ENCODE peak calls at places on chromosomes 7 and 10, in seven cellular contexts. X is HFFc6, G is NB4, T is AG09319, L is cardiac muscle cell, Z is A549, S is tibial nerve. J is an unnamed sample.

GRCh38 chr7:158271646-158272045 is 316.0 kb downstream of the PTPRN2 start:
- DNase-seq in T (no peak), X (no peak), S (no peak), Z (no peak), G (no peak), L (no peak), J (no peak)

GRCh38 chr10:1202343-1202742 is 146.2 kb downstream of the WDR37 start:
- DNase-seq in T (no peak), L (no peak), X (no peak), S (no peak), G (peak), Z (no peak), J (no peak)

GRCh38 chr10:26931223-26931622 is 70.5 kb upstream of the ABI1 start:
- DNase-seq in G (no peak), S (no peak), L (peak), Z (no peak), X (no peak), T (no peak), J (peak)

GRCh38 chr7:93883078-93883916 is 7.3 kb downstream of the TFPI2 start:
- DNase-seq in Z (no peak), S (no peak), G (no peak), L (no peak), T (no peak), X (no peak), J (no peak)

GRCh38 chr10:8431511-8431910 is 377.0 kb downstream of the GATA3 start:
- DNase-seq in Z (no peak), G (no peak), L (no peak), S (no peak), X (no peak), T (no peak), J (no peak)

GRCh38 chr10:22980822-22981221 is 53.0 kb downstream of the ARMC3 start:
- DNase-seq in S (no peak), X (no peak), T (no peak), L (no peak), G (no peak), Z (no peak), J (no peak)

GRCh38 chr10:57338823-57339558 is 928.7 kb downstream of the IPMK start:
- DNase-seq in G (peak), L (peak), T (no peak), S (no peak), X (peak), Z (peak), J (peak)

GRCh38 chr10:65611592-65611991 is 1314.2 kb upstream of the LRRTM3 start:
- DNase-seq in T (no peak), G (no peak), L (no peak), Z (no peak), X (no peak), S (no peak), J (no peak)

GRCh38 chr7:4361774-4362173 is 320.3 kb upstream of the FOXK1 start:
- DNase-seq in S (no peak), Z (peak), T (no peak), G (no peak), X (no peak), L (no peak), J (no peak)

GRCh38 chr10:80541144-80541750 is 3.5 kb downstream of the SH2D4B start:
- DNase-seq in X (no peak), Z (no peak), G (peak), T (no peak), S (no peak), L (no peak), J (no peak)

GRCh38 chr7:23347682-23348180 is 48.6 kb downstream of the MALSU1 start:
- DNase-seq in X (peak), Z (peak), G (peak), T (peak), S (no peak), L (no peak), J (peak)

GRCh38 chr7:29207469-29207868 is 12.9 kb downstream of the CHN2 start:
- DNase-seq in G (peak), T (no peak), X (no peak), L (no peak), S (no peak), Z (no peak), J (no peak)

GRCh38 chr10:67612577-67613537 is 83.1 kb downstream of the CTNNA3 start:
- DNase-seq in S (no peak), L (no peak), X (peak), T (no peak), Z (no peak), G (peak), J (peak)

GRCh38 chr7:157986051-157986450 is 601.6 kb downstream of the PTPRN2 start:
- DNase-seq in T (no peak), G (no peak), S (no peak), X (no peak), Z (no peak), L (no peak), J (no peak)

GRCh38 chr10:127928021-127928806 is 21.3 kb downstream of the PTPRE start:
- DNase-seq in X (no peak), L (no peak), S (no peak), G (no peak), T (no peak), Z (no peak), J (no peak)

GRCh38 chr7:100568936-100569844 is 4.5 kb downstream of the SAP25 start:
- DNase-seq in L (peak), G (peak), Z (peak), X (no peak), T (no peak), S (peak), J (peak)

GRCh38 chr10:19788075-19788686 is 28.1 kb upstream of the PLXDC2 start:
- DNase-seq in T (peak), X (peak), S (no peak), G (peak), Z (peak), L (peak), J (peak)

GRCh38 chr7:66837007-66837406 is 84.0 kb upstream of the TMEM248 start:
- DNase-seq in Z (peak), G (peak), L (no peak), T (no peak), X (no peak), S (no peak), J (no peak)

GRCh38 chr10:119505131-119505551 is 37.4 kb downstream of the RGS10 start:
- DNase-seq in G (no peak), S (no peak), L (no peak), X (no peak), Z (no peak), T (no peak), J (no peak)

GRCh38 chr7:95811846-95812445 is 39.6 kb downstream of the DYNC1I1 start:
- DNase-seq in G (no peak), X (no peak), T (peak), Z (no peak), S (no peak), L (no peak), J (no peak)

GRCh38 chr7:151426486-151426905 is 13.4 kb downstream of the CRYGN start:
- DNase-seq in G (no peak), Z (peak), L (no peak), T (peak), S (peak), X (peak), J (no peak)

GRCh38 chr7:5452937-5453540 is 29.4 kb upstream of the TNRC18 start:
- DNase-seq in T (peak), G (peak), S (no peak), Z (peak), L (no peak), X (peak), J (no peak)

GRCh38 chr7:1364068-1364905 is 95.0 kb downstream of the MICALL2 start:
- DNase-seq in G (no peak), T (no peak), L (no peak), S (no peak), Z (no peak), X (no peak), J (no peak)

GRCh38 chr10:24307696-24308476 is 98.9 kb downstream of the KIAA1217 start:
- DNase-seq in X (no peak), T (no peak), S (no peak), L (no peak), Z (no peak), G (no peak), J (no peak)

GRCh38 chr10:62690703-62691102 is 113.8 kb upstream of the ADO start:
- DNase-seq in Z (peak), S (no peak), L (no peak), T (no peak), G (peak), X (no peak), J (no peak)

GRCh38 chr10:97713351-97713827 is at the start of gene MARVELD1:
- DNase-seq in T (peak), X (peak), G (peak), S (peak), Z (peak), L (peak), J (peak)

GRCh38 chr10:9869185-9869584 is 1148.5 kb upstream of the CELF2 start:
- DNase-seq in L (no peak), S (no peak), T (no peak), Z (no peak), X (no peak), G (peak), J (no peak)

GRCh38 chr10:86086418-86086817 is 280.2 kb downstream of the GRID1 start:
- DNase-seq in G (no peak), X (no peak), L (no peak), S (no peak), T (no peak), Z (no peak), J (no peak)

GRCh38 chr10:119219747-119220320 is 12.5 kb downstream of the GRK5 start:
- DNase-seq in G (no peak), X (no peak), Z (no peak), T (peak), L (no peak), S (no peak), J (no peak)

GRCh38 chr10:121368347-121369025 is 229.8 kb downstream of the FGFR2 start:
- DNase-seq in X (no peak), Z (no peak), S (no peak), L (no peak), T (no peak), G (no peak), J (no peak)

GRCh38 chr10:36281871-36282331 is 639.8 kb upstream of the FZD8 start:
- DNase-seq in L (peak), S (no peak), X (no peak), T (no peak), Z (peak), G (no peak), J (no peak)

GRCh38 chr10:126663328-126663727 is 7.2 kb downstream of the C10orf90 start:
- DNase-seq in X (no peak), T (peak), S (peak), Z (no peak), L (no peak), G (peak), J (no peak)

GRCh38 chr7:38629621-38630020 is 1.6 kb downstream of the AMPH start:
- DNase-seq in X (no peak), S (no peak), G (no peak), T (no peak), Z (no peak), L (no peak), J (no peak)

GRCh38 chr7:28986723-28987122 is 28.6 kb upstream of the TRIL start:
- DNase-seq in T (peak), Z (no peak), L (no peak), X (peak), S (no peak), G (peak), J (no peak)

GRCh38 chr7:92835851-92836488 is 403 bp downstream of the CDK6 start:
- DNase-seq in G (peak), S (no peak), T (no peak), Z (peak), X (peak), L (no peak), J (peak)

GRCh38 chr10:62640386-62640785 is 164.1 kb upstream of the ADO start:
- DNase-seq in G (no peak), X (no peak), T (no peak), L (no peak), Z (no peak), S (no peak), J (no peak)

GRCh38 chr7:82778021-82778420 is 334.4 kb upstream of the CACNA2D1 start:
- DNase-seq in S (no peak), T (no peak), X (peak), Z (no peak), G (no peak), L (no peak), J (no peak)

GRCh38 chr10:43060291-43060690 is 16.6 kb upstream of the RET start:
- DNase-seq in T (no peak), G (no peak), Z (no peak), S (no peak), L (no peak), X (no peak), J (no peak)

DNA sequence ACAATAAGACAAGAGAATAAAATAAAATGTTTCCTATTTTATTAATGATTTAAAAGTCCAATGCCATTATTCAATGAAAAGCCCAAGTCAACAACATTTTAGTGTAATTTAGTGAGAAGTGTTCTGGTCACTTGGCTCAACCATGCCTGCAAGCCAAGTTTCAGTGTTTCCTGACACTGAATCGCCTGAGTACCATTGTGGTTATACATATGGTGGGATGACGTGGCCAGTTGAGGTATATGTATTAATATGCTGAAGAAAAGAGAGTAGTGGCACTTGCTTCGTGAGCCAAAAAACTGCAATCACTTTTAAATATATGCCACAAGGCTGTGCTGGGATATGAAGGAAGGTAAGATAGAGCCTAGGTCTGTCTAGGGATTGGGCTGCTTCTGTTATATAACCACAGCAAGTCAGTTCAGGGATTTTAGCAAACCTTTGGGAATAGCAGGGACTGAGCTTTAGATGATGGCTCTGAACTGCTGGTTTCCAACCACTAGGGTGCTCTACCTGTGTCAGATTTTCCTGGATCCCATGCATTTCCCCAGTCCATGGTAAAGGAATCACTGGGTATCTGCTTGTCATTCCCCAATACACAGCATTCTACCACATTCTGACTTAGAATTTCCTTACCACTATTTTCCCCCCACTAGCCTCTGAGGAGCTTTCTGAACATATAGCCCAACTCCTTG is 214.0 kb upstream of the PRPS1L1 start:
- DNase-seq in S (no peak), Z (no peak), G (no peak), L (no peak), T (no peak), X (no peak), J (no peak)
- TF ChIP-seq CTCF in S (no peak), Z (no peak), G (peak), L (no peak), T (no peak), X (peak), J (no peak)

GRCh38 chr10:71784679-71785272 is 11.5 kb upstream of the VSIR start:
- DNase-seq in L (no peak), T (no peak), X (no peak), Z (no peak), G (no peak), S (no peak), J (no peak)

GRCh38 chr10:71780722-71781121 is 7.4 kb upstream of the VSIR start:
- DNase-seq in L (no peak), G (no peak), X (no peak), T (no peak), Z (no peak), S (no peak), J (no peak)

GRCh38 chr10:71783917-71784678 is 10.8 kb upstream of the VSIR start:
- DNase-seq in X (no peak), L (no peak), G (no peak), T (no peak), Z (no peak), S (no peak), J (no peak)

GRCh38 chr10:71782221-71782916 is 9.0 kb upstream of the VSIR start:
- DNase-seq in X (no peak), L (no peak), S (no peak), T (no peak), Z (no peak), G (no peak), J (no peak)

DNA sequence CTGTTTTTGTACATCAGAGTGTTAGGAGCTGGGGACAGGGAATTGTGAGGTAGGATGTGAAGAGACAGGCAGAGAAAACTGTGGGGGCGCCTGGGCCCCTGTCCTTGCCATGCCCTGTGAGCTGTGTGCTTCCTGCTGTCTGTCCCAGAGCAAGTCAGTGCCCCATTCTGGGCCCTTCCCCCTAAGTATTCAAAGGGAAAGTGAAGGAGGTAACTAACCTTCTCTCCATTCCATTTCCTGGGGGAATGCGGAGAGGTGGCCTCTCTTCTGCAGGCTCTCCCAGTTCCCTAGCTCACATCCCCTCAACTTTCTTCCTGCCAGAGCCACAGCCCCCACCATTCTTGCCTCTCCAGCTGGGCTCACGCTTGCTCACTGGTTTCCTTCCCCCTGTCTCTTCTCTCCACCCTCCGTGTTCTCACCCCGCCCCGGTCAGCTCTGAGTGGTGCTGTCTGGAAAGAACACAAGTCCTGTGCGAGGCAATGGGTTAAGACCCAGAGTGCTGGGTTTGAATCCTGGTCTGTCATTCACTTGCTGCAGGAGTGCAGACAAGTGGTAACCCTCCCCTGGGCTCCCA is 9.7 kb upstream of the VSIR start:
- DNase-seq in L (no peak), G (no peak), X (no peak), Z (no peak), T (no peak), S (no peak), J (no peak)
- TF ChIP-seq CTCF in L (no peak), G (no peak), X (no peak), Z (no peak), T (no peak), S (no peak), J (no peak)

GRCh38 chr10:34824870-34825269 is 9.8 kb upstream of the PARD3 start:
- DNase-seq in L (no peak), Z (peak), S (no peak), X (no peak), G (peak), T (no peak), J (no peak)
- TF ChIP-seq CTCF in L (peak), Z (peak), S (no peak), X (peak), G (no peak), T (peak), J (peak)

GRCh38 chr10:75187961-75188426 is 22.6 kb upstream of the VDAC2 start:
- DNase-seq in X (peak), Z (peak), L (peak), S (no peak), T (no peak), G (peak), J (peak)
- TF ChIP-seq CTCF in X (peak), Z (peak), L (peak), S (peak), T (peak), G (peak), J (peak)

DNA sequence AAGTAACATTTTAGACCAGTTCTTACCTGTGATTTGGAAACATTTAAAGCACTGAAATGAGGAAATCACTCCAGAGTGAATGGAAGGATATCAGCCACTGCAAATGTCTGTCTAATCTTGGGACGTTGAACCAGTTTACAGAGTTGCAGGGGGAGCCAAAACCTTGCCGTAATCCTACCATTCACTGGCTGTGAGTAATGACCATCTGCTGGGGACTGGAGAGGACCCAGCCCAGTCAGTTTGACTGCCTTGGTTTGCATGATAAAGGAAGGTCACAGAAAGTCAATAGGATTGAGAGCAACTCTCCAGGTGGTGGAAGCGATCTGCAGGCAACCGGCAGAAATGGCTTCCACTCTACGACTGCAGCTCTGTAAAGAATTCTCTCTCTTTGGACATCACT is 167.2 kb downstream of the AKR1D1 start:
- DNase-seq in S (no peak), T (no peak), G (peak), Z (peak), L (peak), X (no peak), J (no peak)
- TF ChIP-seq CTCF in S (no peak), T (no peak), G (no peak), Z (no peak), L (no peak), X (no peak), J (no peak)

DNA sequence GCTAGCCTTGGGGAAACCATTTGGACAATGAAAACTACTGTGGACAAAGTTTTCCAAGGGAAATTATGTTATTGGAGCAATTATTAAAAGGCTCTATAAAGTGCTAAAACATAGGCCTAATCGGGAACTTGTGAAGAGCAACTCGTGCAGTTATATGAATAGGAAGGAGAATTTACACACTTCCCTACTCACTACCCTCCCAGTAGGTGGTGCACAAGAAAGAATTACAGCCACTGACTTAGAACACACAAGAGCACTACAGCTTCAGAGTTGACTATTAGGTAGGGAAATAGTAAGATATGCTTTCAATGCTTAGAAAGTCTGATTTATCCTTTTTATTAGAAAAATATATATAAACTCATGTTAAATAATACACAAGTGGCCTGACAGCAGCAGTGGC is 47.2 kb downstream of the GSAP start:
- DNase-seq in T (no peak), X (no peak), Z (peak), S (no peak), G (peak), L (peak), J (no peak)
- TF ChIP-seq CTCF in T (no peak), X (peak), Z (no peak), S (no peak), G (peak), L (peak), J (peak)

GRCh38 chr10:116274141-116274861 is 1.3 kb upstream of the GFRA1 start:
- DNase-seq in G (no peak), S (no peak), T (no peak), L (peak), Z (peak), X (no peak), J (peak)
- TF ChIP-seq CTCF in G (no peak), S (no peak), T (no peak), L (no peak), Z (no peak), X (no peak), J (no peak)

J was measured in GM10248.